ENCODE peak calls at places on chromosomes 11 and 22, in five cellular contexts. Y, M, C, S and T are unnamed samples.

GRCh38 chr11:95487391-95487790 is 256.4 kb upstream of the SESN3 start:
- DNase-seq in Y (peak), M (no peak), C (no peak), S (no peak), T (peak)

GRCh38 chr11:13335319-13335718 is 57.7 kb downstream of the BMAL1 start:
- DNase-seq in Y (no peak), M (peak), C (no peak), S (peak), T (no peak)

GRCh38 chr11:12862761-12863469 is 146.2 kb upstream of the RASSF10 start:
- DNase-seq in Y (peak), M (peak), C (no peak), S (peak), T (peak)

GRCh38 chr11:108654994-108655631 is 9.8 kb upstream of the DDX10 start:
- DNase-seq in Y (no peak), M (no peak), C (no peak), S (peak), T (no peak)

GRCh38 chr11:106624377-106624776 is 393.9 kb downstream of the GUCY1A2 start:
- DNase-seq in Y (no peak), M (no peak), C (no peak), S (no peak), T (no peak)

GRCh38 chr11:64763804-64764611 is 4.2 kb upstream of the PYGM start:
- DNase-seq in Y (no peak), M (no peak), C (no peak), S (no peak), T (no peak)

GRCh38 chr22:35219012-35219411 is 38.3 kb upstream of the HMGXB4 start:
- DNase-seq in Y (no peak), M (no peak), C (no peak), S (no peak), T (no peak)

GRCh38 chr11:22304337-22304961 is 33.7 kb upstream of the SLC17A6 start:
- DNase-seq in Y (peak), M (no peak), C (no peak), S (no peak), T (peak)

GRCh38 chr11:6640985-6641701 is 14.5 kb downstream of the DCHS1 start:
- DNase-seq in Y (no peak), M (no peak), C (peak), S (peak), T (no peak)

GRCh38 chr22:22578702-22579424 is 19.8 kb upstream of the PRAME start:
- DNase-seq in Y (peak), M (no peak), C (no peak), S (no peak), T (peak)

GRCh38 chr11:120229451-120230424 is 10.2 kb upstream of the POU2F3 start:
- DNase-seq in Y (no peak), M (no peak), C (no peak), S (no peak), T (no peak)

GRCh38 chr11:82797595-82797971 is 63.9 kb upstream of the FAM181B start:
- DNase-seq in Y (no peak), M (no peak), C (no peak), S (no peak), T (no peak)

GRCh38 chr22:39496131-39496838 is 5.8 kb upstream of the MIEF1 start:
- DNase-seq in Y (no peak), M (peak), C (peak), S (peak), T (no peak)

GRCh38 chr11:60952742-60953170 is 780 bp upstream of the SLC15A3 start:
- DNase-seq in Y (no peak), M (no peak), C (no peak), S (no peak), T (no peak)

GRCh38 chr22:37566329-37566837 is 6.1 kb downstream of the CDC42EP1 start:
- DNase-seq in Y (no peak), M (no peak), C (no peak), S (no peak), T (no peak)

GRCh38 chr11:119975561-119976152 is 162.3 kb downstream of the TRIM29 start:
- DNase-seq in Y (no peak), M (peak), C (no peak), S (no peak), T (no peak)

GRCh38 chr11:64226507-64227051 is 505 bp downstream of the NUDT22 start:
- DNase-seq in Y (no peak), M (no peak), C (peak), S (peak), T (no peak)

GRCh38 chr22:47012589-47013365 is 250.3 kb downstream of the TBC1D22A start:
- DNase-seq in Y (peak), M (no peak), C (no peak), S (no peak), T (no peak)

GRCh38 chr11:101470414-101470813 is 113.4 kb downstream of the TRPC6 start:
- DNase-seq in Y (no peak), M (no peak), C (no peak), S (no peak), T (no peak)

GRCh38 chr22:38353142-38353629 is 36.0 kb upstream of the CSNK1E start:
- DNase-seq in Y (no peak), M (peak), C (peak), S (peak), T (no peak)

GRCh38 chr11:59223177-59223576 is 10.4 kb upstream of the MPEG1 start:
- DNase-seq in Y (no peak), M (no peak), C (no peak), S (no peak), T (no peak)

GRCh38 chr11:59223611-59224010 is 10.9 kb upstream of the MPEG1 start:
- DNase-seq in Y (no peak), M (no peak), C (no peak), S (no peak), T (no peak)

GRCh38 chr11:59222464-59223065 is 9.8 kb upstream of the MPEG1 start:
- DNase-seq in Y (no peak), M (no peak), C (no peak), S (no peak), T (no peak)

GRCh38 chr11:59219836-59220235 is 7.1 kb upstream of the MPEG1 start:
- DNase-seq in Y (no peak), M (no peak), C (no peak), S (no peak), T (no peak)

DNA sequence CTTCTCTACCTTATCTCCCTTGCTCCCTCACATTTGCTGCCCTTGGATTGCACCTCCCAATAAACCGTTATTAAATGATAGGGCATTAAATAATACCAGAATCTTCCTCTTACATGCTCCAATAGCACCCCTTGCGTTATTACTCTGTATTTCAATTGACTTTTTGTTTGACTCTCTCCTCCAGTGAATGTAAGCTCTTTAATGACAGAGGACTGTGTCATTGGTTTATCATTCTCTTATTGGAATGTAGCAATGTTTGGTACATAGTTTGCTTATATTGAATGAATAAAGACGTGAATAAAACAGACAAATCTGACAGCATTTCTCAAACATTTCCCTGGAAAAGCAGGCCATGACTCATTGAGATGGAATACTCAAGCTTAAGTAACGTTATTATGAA is 8.7 kb upstream of the MPEG1 start:
- DNase-seq in Y (no peak), M (no peak), C (no peak), S (no peak), T (no peak)
- TF ChIP-seq CTCF in Y (no peak), M (no peak), C (no peak), S (no peak), T (no peak)

DNA sequence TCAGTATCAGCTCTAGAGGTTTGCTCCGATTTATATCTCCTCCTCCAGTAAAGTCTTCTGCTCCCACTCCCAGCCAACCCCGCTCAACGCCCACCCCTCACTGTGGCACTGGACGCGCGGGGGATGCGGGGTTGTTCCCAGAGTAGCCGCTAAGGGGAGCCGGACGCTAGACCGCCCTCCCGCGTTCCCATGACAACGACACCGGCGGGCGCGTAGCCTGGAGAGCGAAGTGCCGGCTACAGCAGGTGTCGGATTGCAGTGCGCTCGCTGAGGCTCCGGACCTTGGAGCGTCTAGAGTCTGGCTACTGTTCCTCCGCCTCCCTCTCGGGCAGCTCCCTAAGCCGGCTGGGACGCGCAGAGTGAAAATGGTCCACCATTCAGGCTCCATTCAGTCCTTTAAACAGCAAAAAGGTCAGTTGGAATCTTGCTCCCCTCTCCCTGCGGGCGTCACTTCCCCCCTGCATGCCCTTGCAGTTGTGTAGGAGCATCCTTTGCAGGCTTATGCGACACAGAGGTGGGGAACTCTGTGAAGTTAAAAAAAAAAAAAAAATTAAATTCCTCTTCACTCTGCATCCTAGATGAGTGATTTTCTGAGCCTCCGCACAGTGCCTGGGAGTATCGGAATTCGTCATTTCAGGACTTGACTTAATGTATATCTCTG is at the start of gene ANO3:
- DNase-seq in Y (peak), M (peak), C (peak), S (peak), T (peak)
- TF ChIP-seq CTCF in Y (peak), M (peak), C (no peak), S (no peak), T (peak)

GRCh38 chr11:129333873-129334272 is 41.8 kb upstream of the BARX2 start:
- DNase-seq in Y (no peak), M (no peak), C (no peak), S (no peak), T (no peak)
- TF ChIP-seq CTCF in Y (no peak), M (peak), C (no peak), S (no peak), T (peak)

DNA sequence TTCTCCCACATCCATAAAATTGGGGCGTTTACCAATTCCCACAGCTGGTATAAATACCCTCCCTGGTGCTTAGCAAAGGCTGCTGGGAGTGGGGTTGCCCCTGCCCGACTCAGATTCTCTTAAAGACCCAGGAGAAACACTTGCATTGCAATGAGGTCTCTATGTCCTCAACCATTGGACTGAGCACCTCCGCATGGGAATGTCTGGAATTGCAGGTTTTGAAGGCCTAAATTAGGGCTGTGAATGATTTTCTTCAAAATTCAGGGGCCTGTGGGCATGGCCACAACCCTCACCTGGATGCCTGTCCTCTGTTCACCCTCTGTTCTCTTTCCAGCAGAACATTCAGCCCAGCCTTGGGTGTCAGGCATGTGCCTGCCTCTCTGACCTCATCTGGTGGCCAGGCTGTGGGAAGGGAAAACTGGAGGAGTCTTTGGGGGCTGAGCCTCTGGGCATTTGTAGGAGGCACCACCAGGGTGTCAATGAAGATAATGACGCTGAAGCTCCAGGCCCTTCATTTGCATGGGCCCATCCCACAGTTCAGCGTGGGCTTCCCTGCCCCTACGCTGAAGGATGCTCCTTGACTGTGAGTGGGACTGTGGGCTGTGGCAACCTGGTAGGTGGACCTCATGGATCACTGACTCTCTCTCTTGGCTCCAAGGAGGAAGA is 52.7 kb upstream of the MYEOV start:
- DNase-seq in Y (no peak), M (no peak), C (no peak), S (no peak), T (no peak)
- TF ChIP-seq CTCF in Y (no peak), M (no peak), C (no peak), S (no peak), T (no peak)